ENCODE peak calls at places on chromosomes 3 and 15, in four cellular contexts. D, U, M and Q are unnamed samples. For H3K4me1, the result is how much of the 10 kb centered on the place peaks cover.

GRCh38 chr3:72657666-72658065 is 190.6 kb downstream of the SHQ1 start:
- DNase-seq in U (peak), M (no peak), D (no peak), Q (no peak)

GRCh38 chr3:65588884-65589283 is 449.8 kb downstream of the MAGI1 start:
- DNase-seq in M (no peak), U (no peak), D (no peak), Q (no peak)

GRCh38 chr3:172591876-172592771 is 68.9 kb upstream of the TNFSF10 start:
- DNase-seq in U (no peak), M (no peak), D (peak), Q (peak)

GRCh38 chr15:58258501-58259274 is 120.5 kb downstream of the AQP9 start:
- DNase-seq in M (peak), D (no peak), U (no peak), Q (no peak)

GRCh38 chr3:14761121-14761672 is 57.6 kb upstream of the FGD5 start:
- DNase-seq in D (no peak), M (peak), U (no peak), Q (no peak)

GRCh38 chr3:16069149-16069922 is 105.1 kb upstream of the GALNT15 start:
- DNase-seq in D (no peak), U (no peak), M (peak), Q (no peak)

GRCh38 chr3:191141728-191142127 is 57.3 kb upstream of the OSTN start:
- DNase-seq in U (no peak), M (peak), D (no peak), Q (no peak)

GRCh38 chr3:111776844-111777483 is 82.1 kb upstream of the PHLDB2 start:
- DNase-seq in M (no peak), U (no peak), D (no peak), Q (no peak)

GRCh38 chr15:43881944-43882343 is 55.1 kb downstream of the WDR76 start:
- DNase-seq in M (peak), U (no peak), D (no peak), Q (no peak)

GRCh38 chr15:86653344-86654192 is 573.9 kb downstream of the AGBL1 start:
- DNase-seq in M (no peak), D (no peak), U (no peak), Q (no peak)

GRCh38 chr3:123072564-123072963 is 5.7 kb downstream of the PDIA5 start:
- DNase-seq in D (no peak), M (no peak), U (no peak), Q (no peak)

GRCh38 chr3:142886938-142887337 is 1.9 kb downstream of the PCOLCE2 start:
- DNase-seq in U (no peak), D (no peak), M (peak), Q (no peak)

GRCh38 chr3:50423543-50423942 is 64.2 kb upstream of the TMEM115 start:
- DNase-seq in M (no peak), D (no peak), U (no peak), Q (no peak)

DNA sequence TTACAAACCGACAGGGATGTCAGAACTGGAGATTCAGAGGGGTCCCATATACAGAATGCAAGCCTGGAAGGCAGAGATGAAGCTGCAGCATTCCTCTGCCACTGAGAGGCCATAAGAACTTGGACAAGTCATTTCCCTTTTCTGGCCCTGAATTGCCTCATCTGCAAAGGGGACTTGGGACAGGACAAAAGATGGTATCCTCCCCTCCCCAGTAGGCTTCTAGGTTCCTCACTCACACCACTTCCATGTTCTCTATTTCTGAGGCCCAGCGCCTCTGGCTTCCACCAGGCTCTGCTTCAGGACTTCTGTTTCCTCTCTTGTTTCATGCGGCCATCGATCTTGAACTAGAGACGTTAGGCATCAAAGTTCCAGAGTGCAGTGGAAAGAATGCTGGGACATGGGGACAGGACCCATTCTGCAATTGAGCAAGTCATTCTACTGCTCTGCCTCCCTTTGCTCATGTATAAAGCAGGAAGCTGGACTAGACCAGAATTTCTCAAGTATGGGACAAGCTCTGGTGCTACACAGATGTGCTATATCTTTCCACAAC is 1.7 kb downstream of the TM4SF4 start:
- DNase-seq in M (no peak), D (no peak), U (no peak), Q (no peak)
- H3K4me1 ChIP-seq in M (under half), D (under half), U (under half), Q (under half)

DNA sequence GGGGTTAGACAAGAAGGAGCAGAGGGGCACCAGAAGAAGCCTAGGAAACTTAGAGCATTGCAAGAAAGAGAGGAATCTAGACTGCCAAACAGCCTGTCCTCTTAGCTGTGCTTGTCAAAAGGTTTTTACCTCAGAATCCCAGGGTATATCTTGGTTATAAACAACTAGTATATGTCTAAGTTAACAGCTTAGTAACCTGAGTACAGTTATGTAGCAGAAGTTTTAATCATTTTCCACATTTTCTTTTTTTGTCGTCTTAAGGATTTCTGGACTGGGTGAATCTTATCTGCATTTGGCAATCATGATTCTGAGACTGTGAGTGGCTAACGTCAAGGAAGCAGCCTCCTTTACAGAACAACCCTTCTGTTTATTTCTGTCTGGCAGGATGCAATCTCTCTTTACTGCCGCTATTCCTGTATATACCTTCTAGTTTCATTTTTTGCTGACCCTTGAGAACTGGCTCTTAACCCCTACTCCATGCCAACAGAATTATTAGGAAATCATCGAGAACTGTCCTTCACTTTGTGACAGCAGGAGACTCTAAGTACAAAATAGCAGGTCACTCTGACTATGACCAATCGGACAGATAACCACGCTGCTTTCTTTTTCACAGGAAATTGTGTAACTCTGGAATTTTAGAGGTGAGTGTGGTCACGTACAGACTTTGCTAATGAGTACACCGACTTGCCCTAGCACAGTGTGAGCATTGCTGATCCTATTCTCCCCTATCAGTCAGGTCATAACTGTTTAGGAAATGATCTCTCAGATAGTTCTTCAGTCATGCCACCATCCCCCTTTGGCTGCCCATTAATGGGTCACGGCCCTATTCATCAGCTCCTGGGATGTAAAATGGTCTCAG is 3.3 kb upstream of the CP start:
- DNase-seq in U (no peak), D (no peak), M (no peak), Q (peak)
- H3K4me3 ChIP-seq in U (peak), D (peak), M (peak), Q (peak)

GRCh38 chr15:64682255-64682654 is 93.1 kb downstream of the RBPMS2 start:
- DNase-seq in M (no peak), D (no peak), U (no peak), Q (no peak)
- H3K27ac ChIP-seq in M (no peak), D (no peak), U (no peak), Q (no peak)

GRCh38 chr3:193879864-193880242 is 256.1 kb upstream of the HES1 start:
- DNase-seq in M (no peak), U (no peak), D (no peak), Q (no peak)
- H3K4me1 ChIP-seq in M (under half), U (under half), D (under half), Q (under half)

DNA sequence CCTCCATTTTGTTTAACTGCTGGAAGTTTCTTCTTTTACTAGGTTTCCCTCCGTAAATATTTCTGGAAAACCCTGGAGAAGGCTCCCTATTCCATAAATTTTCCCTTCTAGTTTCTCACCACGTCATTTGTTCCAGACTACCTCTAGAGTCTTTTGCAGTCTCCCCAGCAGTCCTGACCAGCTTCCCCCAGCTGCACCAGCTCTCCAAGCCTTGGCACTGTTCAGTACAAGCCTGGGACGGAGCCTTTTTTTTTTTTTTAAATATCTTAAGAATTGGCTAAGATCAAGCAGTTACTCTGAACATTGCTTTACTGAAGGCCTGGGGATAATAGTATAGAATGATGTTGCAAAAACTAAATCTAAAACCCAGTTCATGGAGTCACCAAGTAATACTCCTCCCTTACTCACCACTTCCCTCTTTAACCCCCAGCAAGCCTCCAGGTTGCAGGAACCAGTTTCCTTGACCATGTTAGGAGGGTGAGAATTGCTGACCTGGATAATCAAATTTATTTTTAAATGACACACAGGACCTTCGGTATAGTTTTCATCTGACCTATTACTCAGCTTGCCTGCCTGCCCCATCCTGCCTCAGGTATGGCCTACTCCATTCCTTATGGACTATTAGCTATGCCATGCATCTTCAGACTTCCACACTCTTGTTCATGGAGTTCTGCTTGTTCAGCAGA is 723 bp downstream of the RTP4 start:
- DNase-seq in D (no peak), M (no peak), U (no peak), Q (no peak)
- H3K4me3 ChIP-seq in D (peak), M (no peak), U (peak), Q (no peak)